ENCODE peak calls at places on chromosomes 12 and 14, in six cellular contexts. L, H, F, V, S and M are unnamed samples.

GRCh38 chr14:106506901-106507305 is 980.5 kb downstream of the TMEM121 start:
- DNase-seq in S (no peak), F (no peak), L (no peak), V (no peak), H (no peak), M (no peak)

GRCh38 chr14:61923348-61923747 is 161.1 kb downstream of the SNAPC1 start:
- DNase-seq in V (no peak), L (peak; percentile 29), S (peak; percentile 46), F (no peak), H (no peak), M (no peak)

GRCh38 chr14:68762944-68763831 is 29.7 kb downstream of the ZFP36L1 start:
- DNase-seq in H (no peak), F (no peak), V (no peak), L (no peak), S (peak; percentile 72), M (no peak)

GRCh38 chr14:68168460-68169109 is 349.0 kb downstream of the RAD51B start:
- DNase-seq in H (no peak), F (no peak), V (no peak), S (no peak), L (no peak), M (no peak)

GRCh38 chr14:54784060-54784459 is 118.6 kb downstream of the GCH1 start:
- DNase-seq in L (no peak), F (no peak), H (no peak), V (no peak), S (no peak), M (no peak)

GRCh38 chr14:89630096-89630829 is 213.2 kb upstream of the FOXN3 start:
- DNase-seq in V (no peak), L (no peak), F (no peak), H (no peak), S (no peak), M (no peak)

GRCh38 chr14:100238419-100239199 is at the start of gene YY1:
- DNase-seq in L (peak; percentile 97), H (peak; percentile 75), F (peak; percentile 95), S (peak; percentile 99), V (peak; percentile 87), M (peak; percentile 89)

GRCh38 chr12:103771466-103771865 is 69.6 kb downstream of the NT5DC3 start:
- DNase-seq in L (peak; percentile 41), V (no peak), H (no peak), S (peak; percentile 82), F (no peak), M (no peak)

GRCh38 chr12:116878567-116879508 is 2.4 kb downstream of the HRK start:
- DNase-seq in H (no peak), L (no peak), F (no peak), V (no peak), S (peak; percentile 62), M (no peak)

GRCh38 chr14:30527196-30527595 is 31.8 kb upstream of the G2E3 start:
- DNase-seq in V (no peak), L (no peak), F (no peak), S (peak; percentile 47), H (no peak), M (no peak)

GRCh38 chr14:54251356-54251755 is 145.5 kb upstream of the CDKN3 start:
- DNase-seq in L (no peak), V (no peak), S (no peak), F (no peak), H (no peak), M (no peak)

GRCh38 chr12:83092101-83092500 is 405.4 kb downstream of the TMTC2 start:
- DNase-seq in H (no peak), S (no peak), L (no peak), V (no peak), F (no peak), M (no peak)

GRCh38 chr12:67671419-67671818 is 22.9 kb downstream of the DYRK2 start:
- DNase-seq in F (no peak), V (no peak), L (peak; percentile 86), S (no peak), H (no peak), M (no peak)

GRCh38 chr12:67269632-67270578 is 747 bp downstream of the CAND1 start:
- DNase-seq in S (peak; percentile 85), V (no peak), H (peak; percentile 9), L (no peak), F (peak; percentile 59), M (no peak)